ENCODE peak calls at places on chromosomes 13 and 19, in six cellular contexts. Z is breast epithelium, B is prostate gland, E is stomach, A is GM23338, T is Panc1. F is an unnamed sample.

GRCh38 chr13:36858285-36858684 is 39.3 kb downstream of the RFXAP start:
- DNase-seq in Z (no peak), B (peak; percentile 26), E (no peak), A (peak; percentile 87), T (peak; percentile 12), F (no peak)

GRCh38 chr13:46160474-46161066 is 21.4 kb downstream of the LCP1 start:
- DNase-seq in Z (no peak), B (no peak), E (no peak), A (peak; percentile 79), T (peak; percentile 30), F (no peak)

GRCh38 chr13:30323524-30323923 is 16.2 kb upstream of the KATNAL1 start:
- DNase-seq in Z (no peak), B (no peak), E (no peak), A (no peak), T (no peak), F (no peak)

GRCh38 chr19:44807652-44808462 is 1.0 kb upstream of the BCAM start:
- DNase-seq in Z (peak; percentile 77), B (peak; percentile 34), E (peak; percentile 59), A (peak; percentile 99), T (no peak), F (no peak)

GRCh38 chr19:21130097-21130775 is 11.6 kb upstream of the ZNF431 start:
- DNase-seq in Z (no peak), B (peak; percentile 14), E (no peak), A (no peak), T (no peak), F (no peak)

GRCh38 chr13:97627566-97627965 is 193.6 kb downstream of the RAP2A start:
- DNase-seq in Z (no peak), B (no peak), E (no peak), A (peak; percentile 42), T (no peak), F (no peak)

GRCh38 chr13:31880849-31881494 is 141.6 kb downstream of the RXFP2 start:
- DNase-seq in Z (no peak), B (no peak), E (no peak), A (no peak), T (no peak), F (no peak)

GRCh38 chr13:38763446-38764381 is 76.8 kb downstream of the FREM2 start:
- DNase-seq in Z (no peak), B (no peak), E (no peak), A (peak; percentile 85), T (no peak), F (no peak)

GRCh38 chr13:95245072-95245471 is 56.2 kb downstream of the ABCC4 start:
- DNase-seq in Z (no peak), B (no peak), E (no peak), A (no peak), T (no peak), F (no peak)

GRCh38 chr19:43625918-43626579 is 6.6 kb upstream of the ZNF428 start:
- DNase-seq in Z (no peak), B (no peak), E (no peak), A (peak; percentile 81), T (no peak), F (no peak)

GRCh38 chr19:40745402-40745780 is 4.9 kb downstream of the ACTMAP start:
- DNase-seq in Z (no peak), B (no peak), E (no peak), A (no peak), T (no peak), F (no peak)

GRCh38 chr13:26786651-26787295 is 26.2 kb upstream of the GPR12 start:
- DNase-seq in Z (no peak), B (no peak), E (no peak), A (no peak), T (no peak), F (no peak)

GRCh38 chr13:41492432-41493267 is 35.3 kb downstream of the RGCC start:
- DNase-seq in Z (no peak), B (no peak), E (no peak), A (no peak), T (no peak), F (no peak)

GRCh38 chr19:48549380-48549779 is 2.6 kb upstream of the SULT2B1 start:
- DNase-seq in Z (no peak), B (no peak), E (no peak), A (no peak), T (no peak), F (no peak)

GRCh38 chr13:99119686-99120085 is 81.0 kb upstream of the UBAC2 start:
- DNase-seq in Z (no peak), B (no peak), E (no peak), A (no peak), T (no peak), F (no peak)

GRCh38 chr13:102286326-102286725 is 115.5 kb downstream of the FGF14 start:
- DNase-seq in Z (no peak), B (no peak), E (no peak), A (no peak), T (no peak), F (no peak)

GRCh38 chr19:4375164-4375619 is 25.2 kb downstream of the SH3GL1 start:
- DNase-seq in Z (no peak), B (no peak), E (peak; percentile 71), A (peak; percentile 85), T (no peak), F (no peak)

GRCh38 chr19:46976845-46977320 is 42.8 kb upstream of the NPAS1 start:
- DNase-seq in Z (no peak), B (no peak), E (peak; percentile 43), A (peak; percentile 70), T (no peak), F (peak; percentile 67)
- H3K27ac ChIP-seq in Z (peak overlapping the region; percentile 80), B (peak overlapping the region; percentile 70), E (peak overlapping the region; percentile 88), A (peak overlapping the region; percentile 84), T (peak overlapping the region; percentile 83), F (peak overlapping the region; percentile 75)

DNA sequence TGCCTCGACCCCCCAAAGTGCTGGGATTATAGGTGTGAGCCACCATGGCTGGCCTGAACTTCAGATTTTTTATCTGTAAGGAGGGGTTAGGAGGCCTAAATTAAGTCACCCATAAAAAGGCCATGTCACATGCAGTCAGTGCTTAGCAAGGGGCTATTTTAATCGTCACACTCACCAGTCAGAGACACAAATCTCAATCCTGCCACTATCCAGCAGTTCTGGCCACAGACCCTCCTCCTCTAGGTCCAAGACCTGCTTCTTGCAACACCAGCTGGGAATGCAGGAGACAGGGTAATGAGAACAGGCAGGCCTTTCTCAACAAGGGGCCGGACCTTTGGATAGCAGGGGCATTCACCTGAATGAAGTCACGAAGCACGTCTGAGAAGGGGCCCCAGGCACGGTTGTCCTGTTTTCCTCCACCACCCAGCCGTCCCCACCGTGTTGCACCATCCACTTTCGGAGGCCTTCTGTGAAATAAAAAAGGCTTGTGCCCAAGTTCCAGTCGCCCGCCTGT is 1.4 kb downstream of the FBXO27 start:
- DNase-seq in Z (no peak), B (no peak), E (no peak), A (no peak), T (no peak), F (no peak)
- TF ChIP-seq POLR2AphosphoS5 in Z (no peak), B (no peak), E (no peak), A (peak; percentile 76), T (no peak), F (no peak)

GRCh38 chr19:12936582-12936981 is 1.8 kb upstream of the CALR start:
- DNase-seq in Z (no peak), B (no peak), E (no peak), A (no peak), T (no peak), F (no peak)
- H3K27me3 ChIP-seq in Z (no peaks in the 10 kb centered on the region), B (no peaks in the 10 kb centered on the region), E (no peaks in the 10 kb centered on the region), A (no peaks in the 10 kb centered on the region), T (no peaks in the 10 kb centered on the region), F (no peaks in the 10 kb centered on the region)

GRCh38 chr13:67133476-67133875 is 96.7 kb downstream of the PCDH9 start:
- DNase-seq in Z (no peak), B (no peak), E (no peak), A (no peak), T (no peak), F (no peak)

GRCh38 chr13:67134322-67135129 is 95.6 kb downstream of the PCDH9 start:
- DNase-seq in Z (no peak), B (no peak), E (no peak), A (no peak), T (no peak), F (no peak)

GRCh38 chr13:67137044-67137735 is 92.9 kb downstream of the PCDH9 start:
- DNase-seq in Z (no peak), B (no peak), E (no peak), A (no peak), T (no peak), F (no peak)

GRCh38 chr13:67135356-67135755 is 94.8 kb downstream of the PCDH9 start:
- DNase-seq in Z (no peak), B (no peak), E (no peak), A (no peak), T (no peak), F (no peak)

GRCh38 chr13:67136157-67136556 is 94.0 kb downstream of the PCDH9 start:
- DNase-seq in Z (no peak), B (no peak), E (no peak), A (no peak), T (no peak), F (no peak)
- H3K27ac ChIP-seq in Z (no peak overlapping the region), B (no peak overlapping the region), E (no peak overlapping the region), A (no peak overlapping the region), T (no peak overlapping the region), F (no peak overlapping the region)

DNA sequence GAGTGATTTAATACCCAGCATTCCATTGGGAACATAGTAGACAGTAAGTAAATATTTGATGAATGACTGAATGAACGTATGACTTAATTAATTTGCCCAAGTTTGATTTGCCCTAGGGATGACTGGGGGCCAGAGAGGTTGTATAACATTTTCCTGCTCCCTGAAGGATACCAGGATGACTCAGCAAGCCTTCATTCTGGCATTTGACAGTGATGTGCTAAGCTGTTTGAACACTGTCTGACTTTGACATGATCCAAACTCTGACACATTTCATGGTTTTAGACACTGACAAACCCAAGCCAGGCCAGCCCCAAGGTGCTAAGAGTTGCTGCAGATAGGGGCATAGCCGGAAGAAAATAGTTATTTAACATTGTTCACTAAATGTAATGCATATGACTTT is 53.4 kb upstream of the KLF12 start:
- DNase-seq in Z (no peak), B (no peak), E (no peak), A (no peak), T (peak; percentile 4), F (no peak)
- TF ChIP-seq POLR2AphosphoS5 in Z (no peak), B (no peak), E (no peak), A (no peak), T (no peak), F (no peak)

F was measured in spleen.